ENCODE peak calls at places on chromosomes 12 and 14, in ten cellular contexts. M is kidney; E is CD8-positive, alpha-beta memory T cell; A is thyroid gland; O is thoracic aorta; W is neuronal stem cell; Q is CD4-positive, alpha-beta memory T cell; R is lung; S is HepG2; H is body of pancreas. Y is an unnamed sample.
A peak's percentile ranks its signal among the peaks of the same experiment; 100 is the strongest.

GRCh38 chr14:76227450-76228050 is 75.8 kb downstream of the GPATCH2L start:
- DNase-seq in M (no peak), E (no peak), A (no peak), O (no peak), W (no peak), Q (no peak), R (no peak), S (no peak), H (no peak), Y (no peak)

GRCh38 chr14:105876829-105877228 is 350.4 kb downstream of the TMEM121 start:
- DNase-seq in M (no peak), E (no peak), A (no peak), O (no peak), W (no peak), Q (no peak), R (no peak), S (no peak), H (no peak), Y (no peak)

GRCh38 chr12:116919706-116920485 is 9.1 kb downstream of the FBXW8 start:
- DNase-seq in M (no peak), E (no peak), A (peak; percentile 60), O (no peak), W (no peak), Q (no peak), R (no peak), S (no peak), H (no peak), Y (no peak)

GRCh38 chr12:104519190-104519857 is 62.6 kb downstream of the CHST11 start:
- DNase-seq in M (no peak), E (peak; percentile 46), A (no peak), O (no peak), W (no peak), Q (peak; percentile 61), R (no peak), S (no peak), H (no peak), Y (no peak)

GRCh38 chr14:102697125-102697900 is 79.9 kb upstream of the TRAF3 start:
- DNase-seq in M (no peak), E (no peak), A (no peak), O (no peak), W (no peak), Q (no peak), R (no peak), S (peak; percentile 83), H (no peak), Y (no peak)

GRCh38 chr14:66735853-66736252 is 227.9 kb downstream of the GPHN start:
- DNase-seq in M (no peak), E (no peak), A (no peak), O (no peak), W (no peak), Q (no peak), R (no peak), S (no peak), H (no peak), Y (no peak)

GRCh38 chr12:124019115-124019514 is 46.1 kb downstream of the ZNF664 start:
- DNase-seq in M (no peak), E (no peak), A (no peak), O (no peak), W (no peak), Q (no peak), R (no peak), S (no peak), H (no peak), Y (no peak)

GRCh38 chr12:109388167-109388563 is 40.5 kb downstream of the MYO1H start:
- DNase-seq in M (no peak), E (no peak), A (no peak), O (no peak), W (no peak), Q (no peak), R (no peak), S (no peak), H (no peak), Y (no peak)

GRCh38 chr14:51520087-51520486 is 131.6 kb upstream of the FRMD6 start:
- DNase-seq in M (no peak), E (no peak), A (no peak), O (no peak), W (no peak), Q (no peak), R (no peak), S (no peak), H (no peak), Y (no peak)

GRCh38 chr14:24315807-24316596 is 4.7 kb downstream of the LTB4R start:
- DNase-seq in M (peak; percentile 89), E (no peak), A (peak; percentile 56), O (no peak), W (no peak), Q (no peak), R (no peak), S (peak; percentile 65), H (peak; percentile 53), Y (peak; percentile 50)

GRCh38 chr12:120218680-120219606 is 18.0 kb upstream of the RPLP0 start:
- DNase-seq in M (peak; percentile 59), E (no peak), A (no peak), O (no peak), W (no peak), Q (no peak), R (no peak), S (peak; percentile 85), H (no peak), Y (no peak)

GRCh38 chr12:4909397-4909733 is 340 bp upstream of the KCNA1 start:
- DNase-seq in M (no peak), E (no peak), A (peak; percentile 37), O (no peak), W (no peak), Q (no peak), R (no peak), S (no peak), H (no peak), Y (no peak)

GRCh38 chr14:87332001-87332400 is 661.0 kb downstream of the GALC start:
- DNase-seq in M (no peak), E (no peak), A (no peak), O (no peak), W (no peak), Q (no peak), R (no peak), S (no peak), H (no peak), Y (no peak)

GRCh38 chr14:42130809-42131208 is 524.1 kb downstream of the LRFN5 start:
- DNase-seq in M (no peak), E (no peak), A (no peak), O (no peak), W (no peak), Q (no peak), R (no peak), S (no peak), H (no peak), Y (no peak)

GRCh38 chr12:72017054-72017651 is 78.5 kb downstream of the TPH2 start:
- DNase-seq in M (peak; percentile 65), E (peak; percentile 23), A (peak; percentile 55), O (no peak), W (peak; percentile 80), Q (peak; percentile 47), R (peak; percentile 65), S (peak; percentile 62), H (peak; percentile 81), Y (peak; percentile 65)

GRCh38 chr12:39846971-39847661 is 227.5 kb upstream of the ABCD2 start:
- DNase-seq in M (no peak), E (no peak), A (no peak), O (no peak), W (no peak), Q (no peak), R (no peak), S (peak; percentile 4), H (no peak), Y (no peak)

GRCh38 chr12:131124487-131125280 is 171.0 kb downstream of the ADGRD1 start:
- DNase-seq in M (peak; percentile 54), E (no peak), A (no peak), O (no peak), W (no peak), Q (no peak), R (no peak), S (no peak), H (no peak), Y (no peak)

GRCh38 chr12:94922561-94922960 is 80.9 kb downstream of the NDUFA12 start:
- DNase-seq in M (no peak), E (no peak), A (no peak), O (no peak), W (no peak), Q (no peak), R (no peak), S (no peak), H (no peak), Y (no peak)

GRCh38 chr12:15632708-15633107 is 156.5 kb downstream of the EPS8 start:
- DNase-seq in M (no peak), E (no peak), A (no peak), O (no peak), W (no peak), Q (no peak), R (no peak), S (no peak), H (no peak), Y (no peak)

DNA sequence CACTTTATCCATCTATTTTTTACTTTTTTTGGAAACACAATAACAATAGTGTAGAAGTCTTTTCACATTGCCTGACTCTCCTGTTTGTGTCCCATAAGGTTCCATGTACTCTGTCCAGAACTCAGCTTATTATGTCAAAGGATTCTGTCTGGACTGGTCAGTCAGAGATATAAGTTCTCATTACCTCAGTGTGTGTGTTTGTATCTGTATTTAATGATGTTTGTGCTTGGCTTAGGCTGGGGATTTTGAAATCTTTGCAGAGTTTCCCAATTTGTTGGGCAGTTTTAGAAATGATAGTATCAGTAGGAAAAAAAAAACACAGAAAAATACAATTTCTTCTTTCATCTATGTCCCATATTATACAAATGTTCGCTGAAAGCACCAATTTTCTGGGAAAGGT is 120.9 kb downstream of the RAD51B start:
- DNase-seq in M (no peak), E (no peak), A (no peak), O (no peak), W (no peak), Q (no peak), R (no peak), S (peak; percentile 27), H (no peak), Y (no peak)
- H3K4me1 ChIP-seq in M (peaks cover 25% of the 10 kb centered on the region), E (no peaks in the 10 kb centered on the region), A (peaks cover 40% of the 10 kb centered on the region), O (peaks cover 23% of the 10 kb centered on the region), W (peaks cover 9% of the 10 kb centered on the region), Q (no peaks in the 10 kb centered on the region), R (no peaks in the 10 kb centered on the region), S (peaks cover 42% of the 10 kb centered on the region), H (peaks cover 41% of the 10 kb centered on the region), Y (no peaks in the 10 kb centered on the region)

GRCh38 chr12:1796515-1797010 is 23.8 kb upstream of the LRTM2 start:
- DNase-seq in M (peak; percentile 87), E (peak; percentile 34), A (peak; percentile 27), O (no peak), W (no peak), Q (peak; percentile 48), R (no peak), S (no peak), H (peak; percentile 42), Y (no peak)
- H3K4me1 ChIP-seq in M (peaks cover 4% of the 10 kb centered on the region), E (peaks cover 11% of the 10 kb centered on the region), A (peaks cover 28% of the 10 kb centered on the region), O (no peaks in the 10 kb centered on the region), W (peaks cover 5% of the 10 kb centered on the region), Q (peaks cover 9% of the 10 kb centered on the region), R (peaks cover 6% of the 10 kb centered on the region), S (peaks cover 15% of the 10 kb centered on the region), H (peaks cover 18% of the 10 kb centered on the region), Y (peaks cover 7% of the 10 kb centered on the region)

GRCh38 chr12:52243264-52243773 is 10.3 kb downstream of the KRT7 start:
- DNase-seq in M (no peak), E (no peak), A (peak; percentile 89), O (no peak), W (no peak), Q (no peak), R (no peak), S (no peak), H (peak; percentile 52), Y (peak; percentile 53)
- H3K4me1 ChIP-seq in M (peaks cover 21% of the 10 kb centered on the region), E (peaks cover 14% of the 10 kb centered on the region), A (peaks cover 92% of the 10 kb centered on the region), O (peaks cover 38% of the 10 kb centered on the region), W (peaks cover 2% of the 10 kb centered on the region), Q (peaks cover 19% of the 10 kb centered on the region), R (peaks cover 14% of the 10 kb centered on the region), S (peaks cover 20% of the 10 kb centered on the region), H (peaks cover 73% of the 10 kb centered on the region), Y (peaks cover 27% of the 10 kb centered on the region)

GRCh38 chr12:65832217-65832616 is 7.9 kb downstream of the HMGA2 start:
- DNase-seq in M (no peak), E (no peak), A (no peak), O (no peak), W (no peak), Q (no peak), R (no peak), S (no peak), H (no peak), Y (no peak)
- H3K4me1 ChIP-seq in M (no peaks in the 10 kb centered on the region), E (no peaks in the 10 kb centered on the region), A (no peaks in the 10 kb centered on the region), O (no peaks in the 10 kb centered on the region), W (peaks cover 3% of the 10 kb centered on the region), Q (no peaks in the 10 kb centered on the region), R (no peaks in the 10 kb centered on the region), S (peaks cover 92% of the 10 kb centered on the region), H (no peaks in the 10 kb centered on the region), Y (no peaks in the 10 kb centered on the region)

Y was measured in BE2C.